ENCODE peak calls at places on chromosomes 5 and 9, in nine cellular contexts. One of them, this sample, is unnamed.

GRCh38 chr9:38331141-38331540 is 61.4 kb upstream of the ALDH1B1 start:
- DNase-seq in cardiac fibroblast: no peak
- DNase-seq in foreskin keratinocyte: no peak
- DNase-seq in GM20000: no peak
- DNase-seq in type B pancreatic cell: no peak
- DNase-seq in A549: no peak
- DNase-seq in dorsolateral prefrontal cortex: no peak
- DNase-seq in tibial artery: no peak
- DNase-seq in HFF-Myc: no peak
- DNase-seq in this sample: no peak

GRCh38 chr9:114394523-114395193 is 6.9 kb upstream of the AKNA start:
- DNase-seq in cardiac fibroblast: no peak
- DNase-seq in foreskin keratinocyte: no peak
- DNase-seq in GM20000: no peak
- DNase-seq in type B pancreatic cell: no peak
- DNase-seq in A549: no peak
- DNase-seq in dorsolateral prefrontal cortex: no peak
- DNase-seq in tibial artery: no peak
- DNase-seq in HFF-Myc: no peak
- DNase-seq in this sample: no peak

GRCh38 chr5:177355868-177356168 is 1.9 kb upstream of the RGS14 start:
- DNase-seq in cardiac fibroblast: no peak
- DNase-seq in foreskin keratinocyte: no peak
- DNase-seq in GM20000: no peak
- DNase-seq in type B pancreatic cell: no peak
- DNase-seq in A549: no peak
- DNase-seq in dorsolateral prefrontal cortex: no peak
- DNase-seq in tibial artery: no peak
- DNase-seq in HFF-Myc: no peak
- DNase-seq in this sample: no peak

GRCh38 chr9:86202338-86202882 is 57.0 kb downstream of the C9orf153 start:
- DNase-seq in cardiac fibroblast: peak
- DNase-seq in foreskin keratinocyte: peak
- DNase-seq in GM20000: peak
- DNase-seq in type B pancreatic cell: no peak
- DNase-seq in A549: peak
- DNase-seq in dorsolateral prefrontal cortex: no peak
- DNase-seq in tibial artery: no peak
- DNase-seq in HFF-Myc: peak
- DNase-seq in this sample: peak

GRCh38 chr5:68673451-68674180 is 420.2 kb upstream of the SLC30A5 start:
- DNase-seq in cardiac fibroblast: no peak
- DNase-seq in foreskin keratinocyte: peak
- DNase-seq in GM20000: no peak
- DNase-seq in type B pancreatic cell: no peak
- DNase-seq in A549: no peak
- DNase-seq in dorsolateral prefrontal cortex: no peak
- DNase-seq in tibial artery: no peak
- DNase-seq in HFF-Myc: no peak
- DNase-seq in this sample: no peak

GRCh38 chr9:125561497-125562148 is 145.4 kb downstream of the MAPKAP1 start:
- DNase-seq in cardiac fibroblast: no peak
- DNase-seq in foreskin keratinocyte: no peak
- DNase-seq in GM20000: peak
- DNase-seq in type B pancreatic cell: no peak
- DNase-seq in A549: no peak
- DNase-seq in dorsolateral prefrontal cortex: no peak
- DNase-seq in tibial artery: no peak
- DNase-seq in HFF-Myc: no peak
- DNase-seq in this sample: peak

GRCh38 chr5:172904312-172904642 is 54.9 kb upstream of the RPL26L1 start:
- DNase-seq in cardiac fibroblast: no peak
- DNase-seq in foreskin keratinocyte: no peak
- DNase-seq in GM20000: no peak
- DNase-seq in type B pancreatic cell: no peak
- DNase-seq in A549: no peak
- DNase-seq in dorsolateral prefrontal cortex: no peak
- DNase-seq in tibial artery: no peak
- DNase-seq in HFF-Myc: no peak
- DNase-seq in this sample: no peak

GRCh38 chr5:124278636-124279035 is 467.8 kb downstream of the ZNF608 start:
- DNase-seq in cardiac fibroblast: no peak
- DNase-seq in foreskin keratinocyte: no peak
- DNase-seq in GM20000: no peak
- DNase-seq in type B pancreatic cell: no peak
- DNase-seq in A549: no peak
- DNase-seq in dorsolateral prefrontal cortex: no peak
- DNase-seq in tibial artery: no peak
- DNase-seq in HFF-Myc: no peak
- DNase-seq in this sample: no peak

GRCh38 chr9:18331808-18332209 is 142.1 kb upstream of the ADAMTSL1 start:
- DNase-seq in cardiac fibroblast: no peak
- DNase-seq in foreskin keratinocyte: no peak
- DNase-seq in GM20000: no peak
- DNase-seq in type B pancreatic cell: no peak
- DNase-seq in A549: no peak
- DNase-seq in dorsolateral prefrontal cortex: no peak
- DNase-seq in tibial artery: no peak
- DNase-seq in HFF-Myc: no peak
- DNase-seq in this sample: no peak

GRCh38 chr5:57493034-57493433 is 10.4 kb upstream of the ACTBL2 start:
- DNase-seq in cardiac fibroblast: peak
- DNase-seq in foreskin keratinocyte: no peak
- DNase-seq in GM20000: no peak
- DNase-seq in type B pancreatic cell: no peak
- DNase-seq in A549: no peak
- DNase-seq in dorsolateral prefrontal cortex: no peak
- DNase-seq in tibial artery: no peak
- DNase-seq in HFF-Myc: no peak
- DNase-seq in this sample: no peak

GRCh38 chr5:113123563-113123962 is 147.0 kb downstream of the DCP2 start:
- DNase-seq in cardiac fibroblast: peak
- DNase-seq in foreskin keratinocyte: no peak
- DNase-seq in GM20000: no peak
- DNase-seq in type B pancreatic cell: no peak
- DNase-seq in A549: peak
- DNase-seq in dorsolateral prefrontal cortex: no peak
- DNase-seq in tibial artery: no peak
- DNase-seq in HFF-Myc: no peak
- DNase-seq in this sample: no peak

GRCh38 chr9:35728041-35728971 is 3.7 kb downstream of the TLN1 start:
- DNase-seq in cardiac fibroblast: peak
- DNase-seq in foreskin keratinocyte: peak
- DNase-seq in GM20000: peak
- DNase-seq in type B pancreatic cell: no peak
- DNase-seq in A549: no peak
- DNase-seq in dorsolateral prefrontal cortex: no peak
- DNase-seq in tibial artery: peak
- DNase-seq in HFF-Myc: peak
- DNase-seq in this sample: peak

GRCh38 chr9:135282001-135282731 is 194.7 kb downstream of the OLFM1 start:
- DNase-seq in cardiac fibroblast: peak
- DNase-seq in foreskin keratinocyte: peak
- DNase-seq in GM20000: no peak
- DNase-seq in type B pancreatic cell: no peak
- DNase-seq in A549: peak
- DNase-seq in dorsolateral prefrontal cortex: peak
- DNase-seq in tibial artery: no peak
- DNase-seq in HFF-Myc: no peak
- DNase-seq in this sample: peak

GRCh38 chr9:134922066-134922931 is 4.6 kb upstream of the FCN1 start:
- DNase-seq in cardiac fibroblast: no peak
- DNase-seq in foreskin keratinocyte: no peak
- DNase-seq in GM20000: no peak
- DNase-seq in type B pancreatic cell: peak
- DNase-seq in A549: no peak
- DNase-seq in dorsolateral prefrontal cortex: no peak
- DNase-seq in tibial artery: peak
- DNase-seq in HFF-Myc: no peak
- DNase-seq in this sample: no peak

DNA sequence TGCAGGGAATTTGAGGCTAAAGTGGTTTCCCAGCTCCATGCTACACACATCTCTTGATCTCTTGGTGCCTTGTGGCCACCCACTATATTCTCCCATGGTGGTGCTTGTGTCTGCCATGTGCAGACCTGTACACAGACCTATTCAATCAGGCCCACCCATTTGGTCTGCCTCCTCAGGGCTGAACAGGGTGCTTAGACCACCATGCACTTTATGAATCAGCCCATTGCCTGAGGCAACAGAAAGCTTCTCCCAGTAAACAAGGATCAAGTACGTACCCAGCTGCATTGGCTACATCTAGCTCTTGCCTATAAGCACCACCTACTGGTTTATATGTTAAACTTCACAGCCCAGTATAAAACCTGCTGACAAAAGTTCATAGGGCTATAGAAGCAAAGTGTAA is 664.3 kb upstream of the EDIL3 start:
- DNase-seq in cardiac fibroblast: peak
- DNase-seq in foreskin keratinocyte: peak
- DNase-seq in GM20000: no peak
- DNase-seq in type B pancreatic cell: no peak
- DNase-seq in A549: no peak
- DNase-seq in dorsolateral prefrontal cortex: no peak
- DNase-seq in tibial artery: no peak
- DNase-seq in HFF-Myc: no peak
- DNase-seq in this sample: no peak
- TF ChIP-seq CTCF in cardiac fibroblast: peak
- TF ChIP-seq CTCF in foreskin keratinocyte: peak
- TF ChIP-seq CTCF in GM20000: no peak
- TF ChIP-seq CTCF in type B pancreatic cell: peak
- TF ChIP-seq CTCF in A549: no peak
- TF ChIP-seq CTCF in dorsolateral prefrontal cortex: peak
- TF ChIP-seq CTCF in tibial artery: no peak
- TF ChIP-seq CTCF in HFF-Myc: no peak
- TF ChIP-seq CTCF in this sample: no peak

GRCh38 chr5:79186021-79186420 is 49.9 kb upstream of the JMY start:
- DNase-seq in cardiac fibroblast: no peak
- DNase-seq in foreskin keratinocyte: no peak
- DNase-seq in GM20000: no peak
- DNase-seq in type B pancreatic cell: no peak
- DNase-seq in A549: no peak
- DNase-seq in dorsolateral prefrontal cortex: no peak
- DNase-seq in tibial artery: no peak
- DNase-seq in HFF-Myc: no peak
- DNase-seq in this sample: no peak

GRCh38 chr5:79183617-79184016 is 52.3 kb upstream of the JMY start:
- DNase-seq in cardiac fibroblast: no peak
- DNase-seq in foreskin keratinocyte: peak
- DNase-seq in GM20000: no peak
- DNase-seq in type B pancreatic cell: no peak
- DNase-seq in A549: no peak
- DNase-seq in dorsolateral prefrontal cortex: no peak
- DNase-seq in tibial artery: no peak
- DNase-seq in HFF-Myc: no peak
- DNase-seq in this sample: no peak

GRCh38 chr5:79183011-79183410 is 52.9 kb upstream of the JMY start:
- DNase-seq in cardiac fibroblast: no peak
- DNase-seq in foreskin keratinocyte: no peak
- DNase-seq in GM20000: no peak
- DNase-seq in type B pancreatic cell: no peak
- DNase-seq in A549: no peak
- DNase-seq in dorsolateral prefrontal cortex: no peak
- DNase-seq in tibial artery: no peak
- DNase-seq in HFF-Myc: no peak
- DNase-seq in this sample: no peak

GRCh38 chr5:79181419-79182022 is 54.4 kb upstream of the JMY start:
- DNase-seq in cardiac fibroblast: peak
- DNase-seq in foreskin keratinocyte: no peak
- DNase-seq in GM20000: no peak
- DNase-seq in type B pancreatic cell: no peak
- DNase-seq in A549: no peak
- DNase-seq in dorsolateral prefrontal cortex: no peak
- DNase-seq in tibial artery: no peak
- DNase-seq in HFF-Myc: no peak
- DNase-seq in this sample: no peak

GRCh38 chr5:79182141-79182540 is 53.8 kb upstream of the JMY start:
- DNase-seq in cardiac fibroblast: no peak
- DNase-seq in foreskin keratinocyte: no peak
- DNase-seq in GM20000: no peak
- DNase-seq in type B pancreatic cell: no peak
- DNase-seq in A549: no peak
- DNase-seq in dorsolateral prefrontal cortex: no peak
- DNase-seq in tibial artery: no peak
- DNase-seq in HFF-Myc: no peak
- DNase-seq in this sample: no peak
- TF ChIP-seq CTCF in cardiac fibroblast: no peak
- TF ChIP-seq CTCF in foreskin keratinocyte: no peak
- TF ChIP-seq CTCF in GM20000: no peak
- TF ChIP-seq CTCF in type B pancreatic cell: no peak
- TF ChIP-seq CTCF in A549: no peak
- TF ChIP-seq CTCF in dorsolateral prefrontal cortex: no peak
- TF ChIP-seq CTCF in tibial artery: no peak
- TF ChIP-seq CTCF in HFF-Myc: no peak
- TF ChIP-seq CTCF in this sample: no peak

DNA sequence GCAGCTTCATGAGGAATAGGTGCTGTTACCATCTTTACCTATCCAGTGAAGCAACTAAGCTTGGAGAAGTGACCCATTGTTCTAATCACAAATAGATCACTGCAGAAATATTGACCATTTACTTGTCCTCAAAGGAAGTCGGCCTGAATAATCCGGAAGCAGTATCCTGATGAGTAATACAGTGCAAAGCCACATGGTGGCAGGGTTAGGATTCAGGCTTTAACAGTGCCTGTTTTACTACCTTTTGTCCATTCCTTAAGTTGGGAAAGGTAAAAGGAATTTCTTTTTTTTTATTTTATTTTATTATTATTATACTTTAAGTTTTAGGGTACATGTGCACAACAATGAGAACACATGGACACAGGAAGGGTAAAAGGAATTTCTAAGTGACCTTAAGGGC is 336.3 kb downstream of the KDM4C start:
- DNase-seq in cardiac fibroblast: peak
- DNase-seq in foreskin keratinocyte: no peak
- DNase-seq in GM20000: no peak
- DNase-seq in type B pancreatic cell: no peak
- DNase-seq in A549: no peak
- DNase-seq in dorsolateral prefrontal cortex: no peak
- DNase-seq in tibial artery: no peak
- DNase-seq in HFF-Myc: no peak
- DNase-seq in this sample: no peak
- TF ChIP-seq CTCF in cardiac fibroblast: peak
- TF ChIP-seq CTCF in foreskin keratinocyte: peak
- TF ChIP-seq CTCF in GM20000: no peak
- TF ChIP-seq CTCF in type B pancreatic cell: peak
- TF ChIP-seq CTCF in A549: peak
- TF ChIP-seq CTCF in dorsolateral prefrontal cortex: peak
- TF ChIP-seq CTCF in tibial artery: no peak
- TF ChIP-seq CTCF in HFF-Myc: peak
- TF ChIP-seq CTCF in this sample: no peak

DNA sequence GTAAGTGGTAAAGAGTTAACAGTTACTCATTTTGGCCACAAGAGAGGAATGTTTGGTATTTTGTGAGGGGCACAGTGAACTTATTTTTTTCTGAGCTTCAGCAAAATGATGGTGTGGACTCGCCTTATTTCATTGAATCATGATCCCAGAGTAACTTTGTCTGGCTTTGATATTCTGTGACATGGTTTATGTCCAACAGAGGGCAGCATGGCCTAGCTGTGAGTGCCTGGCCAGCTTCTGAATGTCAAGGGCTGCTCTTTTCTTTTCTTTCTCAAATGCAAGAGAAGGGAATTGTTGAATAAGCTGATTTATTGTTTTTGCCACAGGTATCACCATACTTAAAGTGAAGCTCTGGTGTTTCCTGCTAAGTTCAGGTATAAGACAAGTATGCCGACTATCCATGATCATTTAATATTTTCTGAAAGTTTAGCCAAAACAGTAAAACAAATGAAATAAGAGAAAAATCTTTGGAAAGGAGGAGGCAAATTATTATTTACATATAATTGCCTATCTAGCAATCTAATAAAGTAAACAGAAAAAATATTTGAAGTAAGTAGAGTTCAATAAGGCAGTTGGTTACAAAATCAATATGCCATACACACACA is 31.7 kb downstream of the MRPL22 start:
- DNase-seq in cardiac fibroblast: peak
- DNase-seq in foreskin keratinocyte: peak
- DNase-seq in GM20000: no peak
- DNase-seq in type B pancreatic cell: no peak
- DNase-seq in A549: peak
- DNase-seq in dorsolateral prefrontal cortex: no peak
- DNase-seq in tibial artery: no peak
- DNase-seq in HFF-Myc: peak
- DNase-seq in this sample: peak
- TF ChIP-seq CTCF in cardiac fibroblast: peak
- TF ChIP-seq CTCF in foreskin keratinocyte: peak
- TF ChIP-seq CTCF in GM20000: peak
- TF ChIP-seq CTCF in type B pancreatic cell: peak
- TF ChIP-seq CTCF in A549: peak
- TF ChIP-seq CTCF in dorsolateral prefrontal cortex: peak
- TF ChIP-seq CTCF in tibial artery: peak
- TF ChIP-seq CTCF in HFF-Myc: peak
- TF ChIP-seq CTCF in this sample: peak

This sample was measured in activated CD8-positive, alpha-beta T cell treated with anti-CD3 and anti-CD28 coated beads for 36 hours.